ENCODE peak calls at places on chromosomes 7 and 10, in ten cellular contexts. U is GM23338, F is GM12878, C is upper lobe of left lung, Y is prostate gland, R is suprapubic skin, K is GM12892, V is spleen, M is endothelial cell of umbilical vein, S is sigmoid colon. O is an unnamed sample.
A peak's percentile ranks its signal among the peaks of the same experiment; 100 is the strongest.

GRCh38 chr10:13399752-13400151 is 51.7 kb upstream of the SEPHS1 start:
- DNase-seq in F (no peak), S (no peak), M (no peak), V (no peak), C (no peak), K (no peak), U (no peak), Y (no peak), R (no peak), O (no peak)

GRCh38 chr7:78587443-78588044 is 789.0 kb downstream of the PHTF2 start:
- DNase-seq in R (no peak), F (no peak), S (no peak), Y (no peak), V (no peak), M (no peak), C (no peak), U (peak; percentile 44), K (no peak), O (no peak)

GRCh38 chr10:53903756-53904155 is 897.3 kb downstream of the PCDH15 start:
- DNase-seq in F (no peak), V (no peak), Y (no peak), R (no peak), K (no peak), S (no peak), M (no peak), C (no peak), U (no peak), O (no peak)

GRCh38 chr7:113730309-113730955 is 188.4 kb downstream of the PPP1R3A start:
- DNase-seq in Y (no peak), C (no peak), K (no peak), S (no peak), R (no peak), M (peak; percentile 34), F (no peak), V (no peak), U (no peak), O (no peak)

GRCh38 chr10:110758898-110759297 is 112.8 kb upstream of the PDCD4 start:
- DNase-seq in K (no peak), Y (no peak), F (no peak), V (no peak), U (peak; percentile 15), R (no peak), C (no peak), S (no peak), M (peak; percentile 89), O (no peak)

GRCh38 chr7:1144269-1144771 is 15.7 kb downstream of the ZFAND2A start:
- DNase-seq in K (no peak), S (peak; percentile 75), C (peak; percentile 56), Y (peak; percentile 34), V (peak; percentile 71), M (peak; percentile 45), U (peak; percentile 14), R (no peak), F (no peak), O (no peak)

GRCh38 chr10:10053051-10053450 is 964.6 kb upstream of the CELF2 start:
- DNase-seq in F (no peak), R (no peak), V (no peak), C (no peak), Y (no peak), U (no peak), K (no peak), M (no peak), S (no peak), O (no peak)

GRCh38 chr7:154858836-154859537 is 143.9 kb downstream of the PAXIP1 start:
- DNase-seq in K (no peak), M (no peak), R (peak; percentile 61), Y (no peak), S (peak; percentile 56), U (no peak), C (peak; percentile 53), F (no peak), V (no peak), O (no peak)

GRCh38 chr7:134514663-134515062 is 12.7 kb upstream of the AKR1B10 start:
- DNase-seq in F (peak; percentile 13), K (peak; percentile 15), M (peak; percentile 85), C (no peak), R (no peak), Y (peak; percentile 41), U (peak; percentile 93), S (no peak), V (no peak), O (peak; percentile 12)

GRCh38 chr10:73998623-73999622 is 1.0 kb downstream of the VCL start:
- DNase-seq in U (peak; percentile 73), R (no peak), C (peak; percentile 21), V (peak; percentile 85), M (peak; percentile 84), Y (peak; percentile 62), F (no peak), K (no peak), S (peak; percentile 90), O (peak; percentile 71)

GRCh38 chr10:133336131-133337078 is at the start of gene CALY:
- DNase-seq in S (no peak), K (no peak), F (no peak), V (peak; percentile 90), R (no peak), M (no peak), C (peak; percentile 92), U (peak; percentile 82), Y (no peak), O (peak; percentile 62)

GRCh38 chr7:20577362-20578069 is 38.0 kb upstream of the ABCB5 start:
- DNase-seq in K (no peak), M (no peak), R (no peak), U (no peak), V (no peak), S (no peak), C (no peak), F (no peak), Y (no peak), O (no peak)

DNA sequence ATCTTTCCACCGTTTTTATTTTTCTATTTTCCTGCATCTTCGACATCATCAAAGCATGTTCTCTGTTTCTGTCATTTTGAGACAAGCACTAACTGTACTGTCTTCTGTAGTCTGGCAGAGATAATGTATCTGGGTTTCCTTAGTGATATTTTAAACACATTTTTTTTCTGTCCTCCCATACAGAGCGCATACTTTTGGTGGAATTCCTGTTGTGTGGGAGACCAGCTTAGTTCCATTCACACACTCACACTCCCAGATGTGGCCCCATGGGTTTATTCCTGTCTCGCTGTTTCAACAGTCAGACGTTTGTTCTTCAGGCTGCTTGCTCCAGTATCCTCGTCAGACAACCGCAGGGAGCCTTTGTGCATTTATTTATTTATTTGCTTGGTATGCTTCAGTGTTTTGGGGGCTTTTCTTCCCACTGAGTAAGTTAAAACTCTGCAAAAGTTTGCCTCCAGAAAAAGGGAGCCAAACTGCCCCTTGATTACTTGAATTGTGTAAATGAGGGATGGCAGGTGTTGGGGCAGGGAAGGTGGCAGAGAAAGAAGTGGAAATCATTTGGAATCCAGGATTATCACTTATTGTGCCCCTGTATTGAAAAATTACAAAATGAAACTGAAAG is 456.8 kb upstream of the KLF6 start:
- DNase-seq in K (no peak), Y (no peak), M (peak; percentile 89), U (peak; percentile 41), R (no peak), F (no peak), S (no peak), C (no peak), V (no peak), O (no peak)
- TF ChIP-seq POLR2AphosphoS5 in K (no peak), Y (no peak), M (no peak), U (no peak), R (peak; percentile 31), F (no peak), S (no peak), C (peak; percentile 54), V (peak; percentile 53), O (peak; percentile 52)

GRCh38 chr7:106865130-106866115 is at the start of gene PIK3CG:
- DNase-seq in R (no peak), V (no peak), F (peak; percentile 41), K (peak; percentile 32), C (no peak), M (peak; percentile 64), U (no peak), Y (no peak), S (no peak), O (no peak)
- TF ChIP-seq POLR2AphosphoS5 in R (no peak), V (peak; percentile 87), F (no peak), K (no peak), C (no peak), M (peak; percentile 64), U (no peak), Y (no peak), S (peak; percentile 41), O (peak; percentile 55)

GRCh38 chr10:62978417-62978955 is 154.6 kb upstream of the NRBF2 start:
- DNase-seq in S (no peak), U (no peak), R (no peak), C (no peak), K (no peak), V (no peak), M (no peak), F (no peak), Y (no peak), O (no peak)
- TF ChIP-seq POLR2AphosphoS5 in S (no peak), U (no peak), R (no peak), C (no peak), K (no peak), V (no peak), M (no peak), F (no peak), Y (no peak), O (no peak)

GRCh38 chr10:36677170-36677768 is 448.1 kb upstream of the ANKRD30A start:
- DNase-seq in R (no peak), Y (no peak), F (no peak), M (no peak), K (no peak), S (no peak), V (no peak), U (no peak), C (no peak), O (no peak)
- TF ChIP-seq POLR2AphosphoS5 in R (no peak), Y (no peak), F (no peak), M (no peak), K (no peak), S (peak; percentile 34), V (no peak), U (no peak), C (no peak), O (peak; percentile 10)

GRCh38 chr7:96217147-96217546 is 104.8 kb downstream of the SLC25A13 start:
- DNase-seq in M (no peak), R (no peak), K (no peak), Y (no peak), F (no peak), C (no peak), S (no peak), V (no peak), U (no peak), O (no peak)
- TF ChIP-seq POLR2AphosphoS5 in M (no peak), R (no peak), K (no peak), Y (no peak), F (no peak), C (no peak), S (no peak), V (no peak), U (no peak), O (no peak)

DNA sequence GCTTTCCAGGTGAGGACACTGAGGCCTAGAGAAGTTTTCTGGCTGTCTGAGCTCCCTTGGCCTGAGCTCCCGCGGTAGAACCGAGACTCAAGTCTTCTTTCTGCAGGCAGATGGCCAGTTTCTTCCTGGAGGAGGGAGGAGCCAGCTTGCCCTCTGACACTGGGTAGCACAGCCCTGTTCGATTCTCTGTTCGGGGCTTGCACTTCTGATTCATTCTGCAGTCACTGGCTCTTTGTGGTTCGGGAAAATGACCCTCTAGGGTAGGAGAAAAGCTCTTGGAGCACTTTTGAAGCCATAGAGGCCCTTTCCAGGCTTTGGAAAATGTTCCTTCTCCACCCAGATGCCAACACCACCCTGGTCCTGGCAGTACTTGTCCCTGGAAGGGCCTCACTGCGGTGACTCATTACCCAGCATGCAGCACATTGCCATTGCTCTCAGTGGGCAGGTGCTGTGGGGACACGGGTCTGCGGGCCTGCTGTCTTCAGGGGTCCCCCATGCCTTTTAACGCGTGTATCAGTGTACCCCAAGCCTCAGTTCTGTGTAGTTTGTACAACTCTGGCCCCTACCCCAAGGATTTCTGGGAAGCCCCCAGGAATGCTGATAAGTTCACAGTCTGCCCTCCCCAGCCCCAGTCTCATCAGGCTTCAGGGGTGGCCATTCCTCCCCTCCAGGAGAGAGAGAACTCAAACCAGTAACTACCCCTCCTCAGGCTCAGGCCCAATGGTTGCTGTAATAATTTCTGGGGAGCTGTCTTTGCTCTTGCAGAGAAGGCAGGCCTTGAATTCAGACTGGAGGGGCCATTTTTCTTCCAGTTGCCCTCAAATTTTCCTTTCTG is 11.9 kb downstream of the CHST3 start:
- DNase-seq in K (no peak), C (no peak), M (peak; percentile 44), U (no peak), Y (peak; percentile 40), F (no peak), V (peak; percentile 47), R (no peak), S (peak; percentile 86), O (peak; percentile 45)
- TF ChIP-seq POLR2AphosphoS5 in K (no peak), C (no peak), M (no peak), U (no peak), Y (peak; percentile 42), F (no peak), V (no peak), R (no peak), S (no peak), O (no peak)

O was measured in transverse colon.